ENCODE peak calls at places on chromosomes 11 and 22, in four cellular contexts. D is A549, V is K562, E is IMR-90. O is an unnamed sample.

GRCh38 chr22:45208993-45209838 is 31.5 kb downstream of the KIAA0930 start:
- DNase-seq in D (no peak), V (peak; percentile 78), E (peak; percentile 91), O (no peak)

GRCh38 chr22:39502789-39503464 is 837 bp downstream of the MIEF1 start:
- DNase-seq in D (no peak), V (no peak), E (peak; percentile 41), O (no peak)

GRCh38 chr11:48014917-48015316 is 34.6 kb downstream of the PTPRJ start:
- DNase-seq in D (no peak), V (no peak), E (no peak), O (no peak)

GRCh38 chr22:27724706-27725105 is 76.8 kb downstream of the MN1 start:
- DNase-seq in D (no peak), V (no peak), E (peak; percentile 10), O (no peak)

GRCh38 chr11:45089251-45089650 is 57.2 kb upstream of the PRDM11 start:
- DNase-seq in D (no peak), V (no peak), E (peak; percentile 93), O (no peak)

GRCh38 chr22:37186228-37186996 is 1.6 kb downstream of the C1QTNF6 start:
- DNase-seq in D (peak; percentile 78), V (peak; percentile 80), E (peak; percentile 88), O (peak; percentile 64)

GRCh38 chr22:46593211-46593676 is 26.9 kb upstream of the GRAMD4 start:
- DNase-seq in D (no peak), V (no peak), E (no peak), O (no peak)

GRCh38 chr11:17718015-17718414 is 1.4 kb upstream of the MYOD1 start:
- DNase-seq in D (no peak), V (no peak), E (no peak), O (no peak)

GRCh38 chr11:12687216-12687623 is 13.0 kb downstream of the TEAD1 start:
- DNase-seq in D (no peak), V (peak; percentile 67), E (no peak), O (no peak)

GRCh38 chr11:12687740-12688139 is 13.5 kb downstream of the TEAD1 start:
- DNase-seq in D (no peak), V (peak; percentile 40), E (no peak), O (no peak)

GRCh38 chr11:12690663-12691062 is 16.4 kb downstream of the TEAD1 start:
- DNase-seq in D (no peak), V (no peak), E (no peak), O (no peak)

GRCh38 chr11:12691473-12691872 is 17.3 kb downstream of the TEAD1 start:
- DNase-seq in D (no peak), V (no peak), E (peak; percentile 86), O (peak; percentile 56)

GRCh38 chr11:12689029-12689755 is 15.0 kb downstream of the TEAD1 start:
- DNase-seq in D (no peak), V (no peak), E (no peak), O (no peak)
- TF ChIP-seq MAZ in D (no peak), V (no peak), E (no peak), O (no peak)

DNA sequence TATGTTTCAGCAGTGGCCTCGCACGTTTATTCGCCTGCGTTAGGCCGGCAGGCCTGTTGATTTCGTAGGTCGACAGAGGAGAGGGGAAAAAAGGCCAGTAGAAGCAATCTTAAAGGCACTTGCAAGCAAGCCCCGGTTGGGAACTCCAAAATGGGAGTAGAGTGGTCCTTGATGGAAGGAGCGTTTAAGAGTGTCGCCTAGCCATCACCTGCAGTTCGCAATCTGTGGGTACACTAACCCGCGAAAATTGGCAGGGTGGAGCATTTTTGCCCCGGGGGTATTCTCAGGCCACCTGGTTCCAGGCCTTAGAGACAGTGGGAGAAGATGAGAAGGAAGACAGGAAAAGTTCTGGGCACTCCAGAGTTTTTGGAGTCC is 1.1 kb downstream of the EWSR1 start:
- DNase-seq in D (no peak), V (no peak), E (no peak), O (no peak)
- TF ChIP-seq MAZ in D (no peak), V (no peak), E (no peak), O (no peak)

GRCh38 chr11:72767203-72768062 is 15.2 kb upstream of the ARAP1 start:
- DNase-seq in D (no peak), V (no peak), E (no peak), O (no peak)

GRCh38 chr11:72771507-72771906 is 19.3 kb upstream of the ARAP1 start:
- DNase-seq in D (no peak), V (peak; percentile 31), E (peak; percentile 72), O (no peak)

GRCh38 chr11:72768581-72768980 is 16.4 kb upstream of the ARAP1 start:
- DNase-seq in D (no peak), V (no peak), E (no peak), O (no peak)

GRCh38 chr11:72770799-72771198 is 18.6 kb upstream of the ARAP1 start:
- DNase-seq in D (no peak), V (no peak), E (no peak), O (no peak)

DNA sequence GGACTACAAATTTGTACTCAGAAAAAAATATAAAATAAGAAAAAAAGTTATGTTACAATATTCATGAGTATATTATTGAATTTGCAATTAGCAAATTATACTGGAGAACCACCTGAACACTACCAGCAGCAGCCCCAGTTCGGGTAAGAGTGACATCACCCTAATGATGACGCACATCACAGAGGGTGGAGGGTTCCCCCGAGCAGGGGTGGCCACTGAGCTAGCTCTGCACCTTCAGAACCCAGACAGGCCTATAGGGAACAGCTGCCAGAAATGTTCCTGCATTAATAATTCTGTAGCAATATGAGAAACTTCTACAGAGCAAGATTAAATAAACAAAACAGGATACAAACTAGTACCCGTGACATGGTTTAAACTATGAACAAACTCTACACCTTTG is 17.5 kb upstream of the ARAP1 start:
- DNase-seq in D (no peak), V (peak; percentile 48), E (peak; percentile 62), O (no peak)
- TF ChIP-seq MAZ in D (no peak), V (no peak), E (no peak), O (no peak)

DNA sequence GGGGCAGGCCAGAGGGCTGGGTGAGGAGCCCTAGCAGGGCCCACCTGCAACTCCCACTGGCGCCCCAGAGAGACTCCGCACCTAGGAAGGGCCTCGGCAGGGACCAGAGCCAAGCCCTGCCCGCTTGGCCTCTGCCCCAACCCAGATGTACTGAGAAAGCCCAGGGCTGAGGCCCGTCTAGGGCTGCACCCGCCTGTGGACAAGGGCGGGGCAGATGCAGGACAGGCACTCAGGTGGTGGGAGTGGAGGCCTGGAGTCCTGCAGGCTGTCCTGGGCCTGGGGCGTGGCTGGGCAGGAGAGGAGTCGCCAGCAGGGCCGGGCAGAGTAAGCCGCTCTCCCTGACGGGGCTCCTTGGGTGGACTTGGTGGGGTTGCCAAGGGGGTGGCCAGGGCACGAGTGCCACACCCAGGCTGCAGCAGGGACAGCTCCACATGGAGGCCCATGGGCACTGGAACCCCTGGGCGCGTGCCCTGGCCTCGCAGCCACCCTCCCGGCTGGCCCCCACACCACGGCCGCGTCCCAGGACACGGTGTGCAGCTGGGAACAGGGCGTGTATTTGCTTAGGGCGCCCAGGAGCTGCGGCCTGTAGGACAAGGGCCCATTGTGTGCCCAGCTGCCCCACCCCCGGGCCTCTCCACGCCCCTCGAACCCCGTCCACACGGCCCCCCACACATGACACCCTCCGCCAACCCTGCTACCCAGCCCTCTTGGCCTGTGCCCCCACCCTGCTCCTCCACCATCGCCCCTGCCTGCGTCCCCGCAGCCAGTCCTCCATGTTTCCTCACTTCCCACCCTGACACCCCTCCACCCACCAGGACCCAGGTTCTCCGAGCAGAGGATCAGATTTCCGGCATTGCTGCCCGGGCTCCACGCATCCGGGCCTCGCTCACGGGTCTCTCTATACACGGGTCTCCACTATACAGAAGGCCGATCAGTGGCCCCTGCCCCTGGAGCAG is 11.3 kb upstream of the PIM3 start:
- DNase-seq in D (no peak), V (no peak), E (no peak), O (peak; percentile 84)
- TF ChIP-seq MAZ in D (no peak), V (no peak), E (no peak), O (peak; percentile 30)

GRCh38 chr11:59416613-59417012 is 9.6 kb downstream of the OR5A2 start:
- DNase-seq in D (no peak), V (no peak), E (no peak), O (no peak)

GRCh38 chr11:59417023-59417422 is 9.2 kb downstream of the OR5A2 start:
- DNase-seq in D (no peak), V (no peak), E (no peak), O (no peak)

GRCh38 chr11:59418151-59418550 is 8.1 kb downstream of the OR5A2 start:
- DNase-seq in D (no peak), V (no peak), E (no peak), O (no peak)

GRCh38 chr11:59413646-59414045 is 12.6 kb downstream of the OR5A2 start:
- DNase-seq in D (no peak), V (no peak), E (no peak), O (no peak)
- TF ChIP-seq MAZ in D (no peak), V (no peak), E (no peak), O (no peak)

DNA sequence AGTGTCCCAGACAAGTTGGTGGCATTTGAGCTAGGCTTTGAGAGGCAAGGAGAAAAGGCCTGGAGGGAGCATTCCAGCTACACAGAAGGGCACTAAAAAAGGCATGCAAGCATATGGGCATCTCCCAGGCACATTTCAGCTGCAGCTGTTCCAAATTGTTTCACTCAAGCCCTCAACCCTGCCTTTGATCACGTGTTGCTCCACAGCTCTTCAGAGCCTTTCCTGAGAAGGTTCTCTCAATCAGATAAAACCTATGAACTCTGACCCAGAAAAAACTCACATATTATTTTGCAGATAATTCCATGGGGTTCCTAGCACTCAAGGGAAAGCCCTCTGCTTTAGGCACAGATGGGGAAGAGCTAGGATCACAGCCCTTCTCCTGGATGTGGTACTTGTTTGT is 24.4 kb upstream of the HSPA8 start:
- DNase-seq in D (no peak), V (no peak), E (no peak), O (no peak)
- TF ChIP-seq MAZ in D (no peak), V (no peak), E (no peak), O (no peak)

GRCh38 chr11:94129505-94130335 is 1.1 kb downstream of the PANX1 start:
- DNase-seq in D (no peak), V (no peak), E (peak; percentile 39), O (no peak)
- TF ChIP-seq MAZ in D (no peak), V (no peak), E (no peak), O (no peak)

GRCh38 chr11:7909585-7910325 is 21.3 kb downstream of the OR10A6 start:
- DNase-seq in D (no peak), V (no peak), E (no peak), O (no peak)
- TF ChIP-seq MAZ in D (no peak), V (no peak), E (no peak), O (no peak)

O was measured in HepG2.